ENCODE peak calls at places on chromosome 12, in eight cellular contexts. P, F, J, G, U, C, L and D are unnamed samples.

GRCh38 chr12:104890463-104891096 is 67.5 kb downstream of the SLC41A2 start:
- DNase-seq in P (no peak), F (no peak), J (no peak), G (no peak), U (no peak), C (no peak), L (no peak), D (no peak)

GRCh38 chr12:30795410-30795659 is 40.6 kb upstream of the CAPRIN2 start:
- DNase-seq in P (no peak), F (no peak), J (no peak), G (no peak), U (no peak), C (no peak), L (no peak), D (no peak)

GRCh38 chr12:2265461-2266167 is 212.8 kb downstream of the CACNA1C start:
- DNase-seq in P (no peak), F (no peak), J (no peak), G (no peak), U (no peak), C (no peak), L (no peak), D (no peak)

GRCh38 chr12:47817272-47818006 is 2.3 kb downstream of the HDAC7 start:
- DNase-seq in P (no peak), F (no peak), J (no peak), G (no peak), U (no peak), C (no peak), L (no peak), D (peak; percentile 73)

GRCh38 chr12:43675048-43675904 is 83.3 kb downstream of the PUS7L start:
- DNase-seq in P (no peak), F (no peak), J (no peak), G (no peak), U (no peak), C (no peak), L (no peak), D (no peak)

GRCh38 chr12:29333178-29333577 is 47.8 kb downstream of the ERGIC2 start:
- DNase-seq in P (no peak), F (no peak), J (no peak), G (no peak), U (no peak), C (no peak), L (no peak), D (no peak)

GRCh38 chr12:47945341-47945728 is 18.1 kb upstream of the TMEM106C start:
- DNase-seq in P (no peak), F (no peak), J (no peak), G (no peak), U (no peak), C (no peak), L (no peak), D (no peak)

GRCh38 chr12:55720894-55721444 is 776 bp downstream of the RDH5 start:
- DNase-seq in P (peak; percentile 47), F (peak; percentile 80), J (no peak), G (peak; percentile 51), U (peak; percentile 77), C (peak; percentile 85), L (no peak), D (peak; percentile 95)

GRCh38 chr12:47949441-47950341 is 13.7 kb upstream of the TMEM106C start:
- DNase-seq in P (peak; percentile 72), F (peak; percentile 88), J (peak; percentile 83), G (peak; percentile 51), U (peak; percentile 88), C (peak; percentile 80), L (peak; percentile 92), D (peak; percentile 86)

GRCh38 chr12:119183942-119184695 is 5.4 kb downstream of the HSPB8 start:
- DNase-seq in P (no peak), F (no peak), J (no peak), G (no peak), U (no peak), C (no peak), L (no peak), D (peak; percentile 80)

GRCh38 chr12:15446798-15447197 is 124.5 kb downstream of the PTPRO start:
- DNase-seq in P (no peak), F (peak; percentile 25), J (no peak), G (no peak), U (no peak), C (no peak), L (no peak), D (no peak)

GRCh38 chr12:14774074-14774943 is 29.0 kb downstream of the WBP11 start:
- DNase-seq in P (peak; percentile 95), F (peak; percentile 98), J (no peak), G (peak; percentile 96), U (peak; percentile 97), C (peak; percentile 97), L (peak; percentile 98), D (peak; percentile 99)

GRCh38 chr12:80264386-80264785 is 165.0 kb downstream of the OTOGL start:
- DNase-seq in P (no peak), F (no peak), J (no peak), G (no peak), U (no peak), C (no peak), L (no peak), D (no peak)

GRCh38 chr12:69161835-69162234 is 77.5 kb upstream of the CPSF6 start:
- DNase-seq in P (no peak), F (no peak), J (no peak), G (no peak), U (no peak), C (no peak), L (no peak), D (no peak)

GRCh38 chr12:92294676-92295440 is 149.2 kb upstream of the BTG1 start:
- DNase-seq in P (no peak), F (no peak), J (no peak), G (no peak), U (no peak), C (no peak), L (no peak), D (no peak)

GRCh38 chr12:21296751-21297406 is 37.8 kb downstream of the SLCO1A2 start:
- DNase-seq in P (no peak), F (peak; percentile 16), J (peak; percentile 19), G (no peak), U (no peak), C (no peak), L (no peak), D (no peak)

GRCh38 chr12:65823481-65824313 is 586 bp upstream of the HMGA2 start:
- DNase-seq in P (peak; percentile 16), F (peak; percentile 76), J (no peak), G (no peak), U (peak; percentile 73), C (peak; percentile 70), L (no peak), D (peak; percentile 58)

GRCh38 chr12:3106564-3106963 is 29.4 kb downstream of the TSPAN9 start:
- DNase-seq in P (no peak), F (no peak), J (no peak), G (no peak), U (no peak), C (no peak), L (no peak), D (no peak)

GRCh38 chr12:129826273-129826672 is 77.6 kb downstream of the TMEM132D start:
- DNase-seq in P (no peak), F (no peak), J (no peak), G (no peak), U (no peak), C (no peak), L (no peak), D (no peak)

GRCh38 chr12:6961695-6962284 is 8.7 kb downstream of the PHB2 start:
- DNase-seq in P (peak; percentile 55), F (peak; percentile 89), J (peak; percentile 82), G (no peak), U (peak; percentile 85), C (peak; percentile 75), L (no peak), D (peak; percentile 89)

GRCh38 chr12:6960291-6961277 is 9.4 kb downstream of the PTPN6 start:
- DNase-seq in P (peak; percentile 28), F (peak; percentile 72), J (no peak), G (no peak), U (peak; percentile 58), C (no peak), L (no peak), D (peak; percentile 70)

GRCh38 chr12:6959376-6960290 is 8.5 kb downstream of the PTPN6 start:
- DNase-seq in P (no peak), F (no peak), J (no peak), G (no peak), U (no peak), C (no peak), L (no peak), D (peak; percentile 68)

GRCh38 chr12:6962285-6963015 is 8.0 kb downstream of the PHB2 start:
- DNase-seq in P (no peak), F (no peak), J (no peak), G (no peak), U (peak; percentile 89), C (peak; percentile 86), L (no peak), D (peak; percentile 64)

GRCh38 chr12:6961278-6961694 is 9.2 kb downstream of the PHB2 start:
- DNase-seq in P (peak; percentile 69), F (no peak), J (peak; percentile 51), G (no peak), U (peak; percentile 83), C (peak; percentile 76), L (no peak), D (peak; percentile 86)
- TF ChIP-seq EP300 in P (no peak), F (no peak), J (no peak), G (peak; percentile 69), U (no peak), C (no peak), L (no peak), D (no peak)

DNA sequence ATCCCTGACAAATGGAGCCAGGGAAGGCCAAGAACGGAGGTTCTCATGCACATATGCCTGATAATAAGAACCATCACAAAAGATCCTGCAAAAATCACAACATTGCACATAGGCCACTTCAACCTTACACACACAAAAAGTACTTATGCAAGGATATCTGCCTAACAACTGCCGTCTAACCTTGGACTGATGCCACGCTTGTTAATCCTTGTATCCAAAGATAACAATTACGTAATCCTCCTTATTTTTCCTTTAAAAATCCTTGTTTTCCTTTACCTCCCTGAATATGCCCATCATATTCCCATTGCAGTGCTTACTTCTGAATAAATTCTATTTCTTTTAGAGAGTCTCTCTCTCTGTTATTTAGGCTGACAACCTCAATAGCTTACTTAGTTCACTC is 59.5 kb downstream of the TMEM116 start:
- DNase-seq in P (no peak), F (no peak), J (no peak), G (peak; percentile 12), U (no peak), C (no peak), L (no peak), D (no peak)
- TF ChIP-seq EP300 in P (no peak), F (no peak), J (no peak), G (no peak), U (no peak), C (no peak), L (no peak), D (no peak)

GRCh38 chr12:89524201-89525001 is at the start of gene GALNT4:
- DNase-seq in P (peak; percentile 79), F (peak; percentile 90), J (peak; percentile 93), G (peak; percentile 85), U (peak; percentile 93), C (peak; percentile 90), L (peak; percentile 95), D (peak; percentile 93)
- TF ChIP-seq EP300 in P (no peak), F (no peak), J (no peak), G (peak; percentile 87), U (no peak), C (no peak), L (no peak), D (no peak)

DNA sequence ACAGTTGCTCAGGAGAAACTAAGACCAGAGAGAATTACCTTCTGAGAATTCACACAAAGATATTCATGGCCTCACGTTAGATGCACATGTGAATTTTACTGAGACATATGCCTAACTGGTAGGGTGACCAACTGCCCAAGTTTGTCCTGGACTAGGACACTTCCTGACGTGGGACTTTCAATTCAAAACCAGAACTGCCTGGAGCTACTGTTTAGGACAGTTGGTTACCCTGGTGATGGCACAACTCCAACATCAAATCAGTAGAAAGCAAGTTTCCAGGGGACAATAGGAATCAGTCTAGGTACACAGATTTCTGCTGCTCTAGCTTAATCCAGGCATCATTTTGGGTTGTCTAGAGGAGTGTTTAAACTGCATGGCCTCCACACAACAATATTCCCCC is 178.7 kb downstream of the GXYLT1 start:
- DNase-seq in P (no peak), F (no peak), J (no peak), G (no peak), U (no peak), C (no peak), L (no peak), D (no peak)
- TF ChIP-seq EP300 in P (no peak), F (no peak), J (no peak), G (no peak), U (no peak), C (no peak), L (no peak), D (no peak)